ENCODE peak calls at places on chromosomes 12 and 14, in eight cellular contexts. Y is RWPE1, B is GM13976, H is AG09319, G is Calu3, M is heart right ventricle, I is right atrium auricular region, F is gastrocnemius medialis. L is an unnamed sample.

GRCh38 chr14:61710853-61711817 is 15.8 kb downstream of the HIF1A start:
- DNase-seq in Y (no peak), B (no peak), H (no peak), G (no peak), M (no peak), I (no peak), F (no peak), L (no peak)

GRCh38 chr12:115998119-115998633 is 279.3 kb downstream of the MED13L start:
- DNase-seq in Y (peak), B (peak), H (peak), G (peak), M (no peak), I (no peak), F (no peak), L (peak)

GRCh38 chr12:106106129-106106566 is 32.6 kb downstream of the NUAK1 start:
- DNase-seq in Y (no peak), B (no peak), H (no peak), G (no peak), M (no peak), I (no peak), F (no peak), L (no peak)

GRCh38 chr12:1307796-1308195 is 286.6 kb downstream of the FBXL14 start:
- DNase-seq in Y (no peak), B (no peak), H (no peak), G (no peak), M (no peak), I (no peak), F (no peak), L (no peak)

GRCh38 chr14:104244221-104245011 is 106.0 kb downstream of the KIF26A start:
- DNase-seq in Y (no peak), B (no peak), H (no peak), G (no peak), M (no peak), I (no peak), F (no peak), L (no peak)

GRCh38 chr12:93453633-93454032 is 11.9 kb upstream of the UBE2N start:
- DNase-seq in Y (no peak), B (no peak), H (no peak), G (no peak), M (no peak), I (no peak), F (no peak), L (no peak)

GRCh38 chr12:57891639-57892228 is 45.2 kb upstream of the CTDSP2 start:
- DNase-seq in Y (no peak), B (no peak), H (no peak), G (no peak), M (no peak), I (no peak), F (no peak), L (no peak)

GRCh38 chr14:98077176-98077575 is 1194.8 kb downstream of the BCL11B start:
- DNase-seq in Y (peak), B (no peak), H (no peak), G (no peak), M (no peak), I (no peak), F (no peak), L (no peak)

GRCh38 chr12:103546959-103547358 is 40.1 kb upstream of the STAB2 start:
- DNase-seq in Y (no peak), B (no peak), H (no peak), G (no peak), M (no peak), I (no peak), F (no peak), L (no peak)

GRCh38 chr14:52077261-52077984 is 8.6 kb upstream of the NID2 start:
- DNase-seq in Y (no peak), B (no peak), H (no peak), G (no peak), M (no peak), I (no peak), F (no peak), L (no peak)

GRCh38 chr12:125142601-125143000 is 77.4 kb downstream of the AACS start:
- DNase-seq in Y (no peak), B (no peak), H (no peak), G (no peak), M (no peak), I (no peak), F (no peak), L (no peak)

GRCh38 chr14:102158797-102159196 is 19.1 kb downstream of the WDR20 start:
- DNase-seq in Y (no peak), B (no peak), H (no peak), G (no peak), M (no peak), I (no peak), F (no peak), L (no peak)

GRCh38 chr12:24947541-24948451 is 1.1 kb downstream of the BCAT1 start:
- DNase-seq in Y (no peak), B (peak), H (no peak), G (no peak), M (no peak), I (no peak), F (no peak), L (peak)

GRCh38 chr12:6810758-6811157 is 10.9 kb upstream of the GPR162 start:
- DNase-seq in Y (no peak), B (no peak), H (no peak), G (no peak), M (no peak), I (no peak), F (no peak), L (no peak)

GRCh38 chr14:32897724-32898064 is 41.0 kb upstream of the NPAS3 start:
- DNase-seq in Y (no peak), B (no peak), H (no peak), G (no peak), M (no peak), I (no peak), F (no peak), L (no peak)

GRCh38 chr14:64758711-64759554 is 54.7 kb downstream of the PLEKHG3 start:
- DNase-seq in Y (peak), B (no peak), H (peak), G (peak), M (no peak), I (no peak), F (no peak), L (no peak)

GRCh38 chr12:79143803-79144202 is 279.2 kb downstream of the SYT1 start:
- DNase-seq in Y (no peak), B (no peak), H (no peak), G (no peak), M (no peak), I (no peak), F (no peak), L (no peak)

GRCh38 chr12:64385468-64385867 is 5.1 kb downstream of the C12orf56 start:
- DNase-seq in Y (peak), B (no peak), H (no peak), G (peak), M (no peak), I (no peak), F (no peak), L (no peak)

GRCh38 chr14:105315941-105316562 is 1.5 kb downstream of the PACS2 start:
- DNase-seq in Y (peak), B (no peak), H (no peak), G (no peak), M (no peak), I (no peak), F (no peak), L (no peak)

GRCh38 chr14:51850651-51851050 is 9.8 kb upstream of the GNG2 start:
- DNase-seq in Y (no peak), B (no peak), H (no peak), G (no peak), M (no peak), I (no peak), F (no peak), L (no peak)

GRCh38 chr12:38713294-38713693 is 192.1 kb downstream of the CPNE8 start:
- DNase-seq in Y (no peak), B (no peak), H (no peak), G (no peak), M (no peak), I (no peak), F (no peak), L (no peak)

GRCh38 chr12:21054334-21054733 is 76.7 kb upstream of the SLCO1B1 start:
- DNase-seq in Y (no peak), B (no peak), H (no peak), G (no peak), M (no peak), I (no peak), F (no peak), L (no peak)

GRCh38 chr12:33357181-33357580 is 82.4 kb downstream of the SYT10 start:
- DNase-seq in Y (no peak), B (no peak), H (no peak), G (no peak), M (no peak), I (no peak), F (no peak), L (no peak)

GRCh38 chr14:85702191-85702590 is 172.2 kb downstream of the FLRT2 start:
- DNase-seq in Y (no peak), B (no peak), H (no peak), G (no peak), M (no peak), I (no peak), F (no peak), L (no peak)

GRCh38 chr12:121060149-121061001 is 21.3 kb upstream of the OASL start:
- DNase-seq in Y (no peak), B (peak), H (peak), G (peak), M (peak), I (peak), F (no peak), L (peak)

GRCh38 chr12:92553389-92553788 is 149.4 kb upstream of the PLEKHG7 start:
- DNase-seq in Y (peak), B (no peak), H (no peak), G (peak), M (peak), I (peak), F (no peak), L (peak)

GRCh38 chr12:53051881-53052412 is 2.1 kb downstream of the TNS2 start:
- DNase-seq in Y (no peak), B (no peak), H (no peak), G (no peak), M (no peak), I (no peak), F (no peak), L (no peak)

GRCh38 chr14:102272392-102272791 is 32.6 kb downstream of the MOK start:
- DNase-seq in Y (no peak), B (no peak), H (no peak), G (no peak), M (no peak), I (no peak), F (no peak), L (no peak)

GRCh38 chr12:51517800-51518199 is 73.2 kb upstream of the SCN8A start:
- DNase-seq in Y (no peak), B (no peak), H (no peak), G (no peak), M (no peak), I (no peak), F (no peak), L (no peak)
- TF ChIP-seq CTCF in Y (no peak), B (no peak), H (no peak), G (no peak), M (no peak), I (no peak), F (no peak), L (no peak)

DNA sequence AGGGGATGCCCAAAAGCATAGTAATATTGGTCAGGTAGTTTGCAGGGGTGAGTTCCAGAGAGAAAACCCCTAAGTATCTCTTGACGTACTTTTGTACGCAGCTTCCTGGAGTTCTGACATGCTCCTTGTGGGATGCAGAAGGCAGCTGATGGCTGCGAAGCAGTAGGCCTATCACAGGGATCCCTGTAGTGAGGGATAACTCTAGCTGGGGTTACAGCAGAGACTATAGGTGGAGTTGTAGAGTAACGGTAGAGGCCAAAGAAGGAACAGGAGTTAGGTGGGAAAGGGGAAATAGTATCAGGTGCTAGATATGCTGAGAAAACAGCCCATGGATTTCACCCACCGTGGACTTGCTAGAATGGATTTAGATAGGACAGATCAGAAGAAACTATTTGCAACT is 37.3 kb downstream of the MGST1 start:
- DNase-seq in Y (no peak), B (no peak), H (no peak), G (no peak), M (no peak), I (no peak), F (no peak), L (no peak)
- TF ChIP-seq CTCF in Y (no peak), B (no peak), H (no peak), G (no peak), M (no peak), I (no peak), F (no peak), L (no peak)

DNA sequence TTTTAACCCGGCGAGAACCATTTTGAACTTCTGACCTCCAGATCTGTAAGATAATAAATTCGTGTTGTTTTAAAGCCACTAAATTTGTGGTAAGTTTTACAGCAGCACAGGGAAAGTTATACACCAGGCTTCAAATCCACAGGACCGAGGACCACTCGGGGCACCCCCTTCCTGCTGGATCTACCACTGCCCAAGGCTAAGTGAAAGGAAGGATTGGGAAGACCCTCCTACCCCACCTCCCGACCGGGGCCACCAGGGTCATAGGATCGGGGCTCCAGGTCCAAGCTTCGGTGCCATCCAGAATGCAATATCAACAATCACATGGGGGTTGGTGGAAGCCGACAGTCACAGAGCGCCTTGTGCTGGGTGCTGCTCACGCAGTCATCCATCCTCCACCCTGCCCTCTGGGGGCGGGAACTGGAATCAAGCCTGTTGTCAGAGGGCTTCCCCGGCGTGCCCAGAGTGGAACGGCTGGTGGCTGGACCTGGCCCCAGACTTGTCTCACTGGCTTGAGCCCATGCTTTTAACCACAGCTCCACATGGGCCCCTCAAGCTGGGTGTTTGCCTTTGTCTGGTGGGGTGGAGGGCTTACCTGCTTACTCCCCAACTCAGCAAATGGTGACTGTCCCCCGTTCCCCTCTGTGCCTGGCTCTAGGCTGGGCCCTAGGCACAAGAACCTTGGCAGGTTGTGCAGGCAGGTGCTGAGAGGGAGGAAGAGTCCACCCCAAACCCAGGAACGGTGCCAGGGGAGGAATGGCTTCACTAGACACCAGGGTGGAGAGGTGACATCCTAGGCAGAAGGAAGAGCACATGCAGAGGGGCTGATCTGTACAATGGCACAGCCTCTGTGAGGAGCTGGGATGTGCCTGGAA is 180.3 kb upstream of the RTL1 start:
- DNase-seq in Y (peak), B (no peak), H (no peak), G (no peak), M (peak), I (peak), F (no peak), L (no peak)
- TF ChIP-seq CTCF in Y (no peak), B (no peak), H (no peak), G (no peak), M (no peak), I (no peak), F (no peak), L (no peak)

GRCh38 chr12:43288666-43289065 is 263.3 kb downstream of the ADAMTS20 start:
- DNase-seq in Y (no peak), B (no peak), H (no peak), G (no peak), M (no peak), I (no peak), F (no peak), L (no peak)

GRCh38 chr12:43291516-43291915 is 260.5 kb downstream of the ADAMTS20 start:
- DNase-seq in Y (no peak), B (no peak), H (no peak), G (no peak), M (no peak), I (no peak), F (no peak), L (no peak)

GRCh38 chr12:43289412-43289811 is 262.6 kb downstream of the ADAMTS20 start:
- DNase-seq in Y (no peak), B (no peak), H (peak), G (no peak), M (no peak), I (no peak), F (no peak), L (no peak)

GRCh38 chr12:43292699-43293098 is 259.3 kb downstream of the ADAMTS20 start:
- DNase-seq in Y (no peak), B (no peak), H (no peak), G (no peak), M (no peak), I (no peak), F (no peak), L (no peak)

GRCh38 chr12:43290836-43291235 is 261.2 kb downstream of the ADAMTS20 start:
- DNase-seq in Y (no peak), B (no peak), H (no peak), G (no peak), M (no peak), I (no peak), F (no peak), L (no peak)
- TF ChIP-seq CTCF in Y (no peak), B (no peak), H (no peak), G (no peak), M (no peak), I (no peak), F (no peak), L (no peak)

DNA sequence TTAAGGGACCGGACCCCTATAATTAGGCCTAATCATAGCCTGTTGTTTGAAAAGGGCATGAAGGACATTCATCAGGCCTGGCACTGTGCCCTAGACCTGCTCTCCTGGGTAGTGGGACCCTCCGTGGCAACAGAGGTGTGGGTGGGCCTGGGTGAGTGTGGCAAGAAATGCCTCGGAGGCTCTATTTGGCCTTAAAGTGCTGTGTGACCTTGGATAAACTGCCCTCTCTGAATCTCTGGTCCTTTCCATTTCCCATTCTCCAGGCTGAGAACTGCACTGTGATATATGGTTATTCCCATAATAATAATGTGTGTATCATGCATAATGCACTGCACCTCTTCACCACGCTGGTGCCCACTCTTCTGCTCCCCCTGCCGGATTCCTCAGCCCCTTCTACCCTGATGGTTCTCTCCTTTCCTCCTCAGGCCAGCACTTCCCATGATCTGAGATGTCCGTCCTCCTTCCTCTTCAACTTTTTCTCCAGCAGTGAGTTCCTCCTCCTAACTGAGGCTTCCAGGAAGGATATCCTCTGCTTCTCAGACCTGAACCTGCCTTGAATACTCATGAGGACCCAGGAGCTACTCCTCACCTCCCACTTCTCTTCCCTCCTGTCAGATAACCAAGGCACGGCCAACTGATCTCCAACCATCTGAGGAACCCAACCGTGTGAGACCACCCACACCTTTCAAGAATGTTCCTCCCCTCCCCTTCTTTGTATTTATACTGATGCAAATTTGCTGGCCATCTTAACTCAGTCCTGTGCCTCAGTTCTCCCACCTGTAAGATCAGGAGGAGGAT is 111.0 kb upstream of the PZP start:
- DNase-seq in Y (no peak), B (peak), H (no peak), G (no peak), M (no peak), I (no peak), F (no peak), L (no peak)
- TF ChIP-seq CTCF in Y (no peak), B (no peak), H (no peak), G (no peak), M (peak), I (no peak), F (peak), L (no peak)